ENCODE peak calls at places on chromosomes 11 and 22, in eight cellular contexts. L, F, S, R, H, C, Y and E are unnamed samples. For H3K4me1, the result is how much of the 10 kb centered on the place peaks cover.

GRCh38 chr11:3181722-3182461 is 16.8 kb upstream of the OSBPL5 start:
- DNase-seq in S (no peak), C (no peak), H (no peak), L (no peak), R (no peak), Y (no peak), F (no peak), E (no peak)

GRCh38 chr22:40107244-40107643 is 70.5 kb upstream of the TNRC6B start:
- DNase-seq in Y (no peak), F (no peak), L (no peak), R (no peak), H (no peak), S (no peak), C (no peak), E (no peak)

GRCh38 chr22:29520851-29521250 is 32.7 kb downstream of the THOC5 start:
- DNase-seq in C (no peak), L (no peak), Y (peak), S (no peak), F (no peak), H (no peak), R (no peak), E (no peak)

GRCh38 chr11:108524422-108524821 is 26.2 kb upstream of the POGLUT3 start:
- DNase-seq in L (no peak), F (no peak), S (peak), H (no peak), Y (no peak), C (no peak), R (no peak), E (no peak)

GRCh38 chr11:113977701-113978100 is 2.8 kb downstream of the HTR3A start:
- DNase-seq in C (no peak), S (no peak), R (no peak), L (no peak), F (no peak), H (no peak), Y (no peak), E (no peak)

GRCh38 chr22:26597026-26597425 is 7.1 kb upstream of the TPST2 start:
- DNase-seq in H (no peak), L (no peak), F (no peak), S (no peak), R (no peak), C (no peak), Y (no peak), E (no peak)

GRCh38 chr11:12534549-12534948 is 139.7 kb upstream of the TEAD1 start:
- DNase-seq in S (peak), Y (no peak), C (no peak), F (no peak), H (no peak), R (no peak), L (no peak), E (no peak)

GRCh38 chr11:117087446-117087845 is 10.8 kb downstream of the SIK3 start:
- DNase-seq in R (no peak), Y (no peak), F (no peak), C (no peak), L (no peak), S (no peak), H (no peak), E (no peak)

GRCh38 chr11:65043881-65044501 is 3.0 kb downstream of the SAC3D1 start:
- DNase-seq in H (no peak), L (no peak), F (peak), Y (peak), C (no peak), S (no peak), R (no peak), E (peak)

GRCh38 chr11:131136476-131136875 is 220.2 kb upstream of the SNX19 start:
- DNase-seq in C (no peak), F (no peak), Y (no peak), H (no peak), S (no peak), R (no peak), L (no peak), E (no peak)

GRCh38 chr22:43002198-43002577 is 12.8 kb downstream of the PACSIN2 start:
- DNase-seq in L (no peak), C (no peak), H (peak), S (no peak), Y (no peak), R (no peak), F (no peak), E (no peak)

GRCh38 chr11:47361419-47361818 is 8.9 kb upstream of the MYBPC3 start:
- DNase-seq in R (no peak), Y (no peak), H (no peak), L (no peak), F (no peak), S (no peak), C (no peak), E (no peak)

GRCh38 chr11:23674866-23675265 is 814.6 kb upstream of the CCDC179 start:
- DNase-seq in H (no peak), R (no peak), L (no peak), C (no peak), Y (no peak), F (no peak), S (no peak), E (no peak)

GRCh38 chr11:32266611-32267010 is 168.7 kb downstream of the WT1 start:
- DNase-seq in S (no peak), R (no peak), F (no peak), C (no peak), H (no peak), L (no peak), Y (no peak), E (no peak)

GRCh38 chr11:75431533-75432525 is 1.2 kb downstream of the KLHL35 start:
- DNase-seq in L (no peak), Y (no peak), C (peak), F (no peak), S (no peak), R (peak), H (peak), E (no peak)

GRCh38 chr11:10058356-10058755 is 235.7 kb downstream of the SBF2 start:
- DNase-seq in S (no peak), Y (no peak), L (no peak), R (no peak), F (no peak), H (no peak), C (no peak), E (no peak)

GRCh38 chr11:108115495-108116140 is 5.7 kb upstream of the ACAT1 start:
- DNase-seq in S (peak), Y (peak), C (peak), H (peak), R (peak), F (peak), L (no peak), E (peak)

GRCh38 chr22:41263704-41264103 is 22.3 kb downstream of the RANGAP1 start:
- DNase-seq in H (no peak), Y (no peak), F (no peak), R (no peak), L (no peak), S (no peak), C (no peak), E (no peak)

GRCh38 chr11:45056529-45056928 is 89.9 kb upstream of the PRDM11 start:
- DNase-seq in R (no peak), H (peak), C (no peak), L (no peak), F (no peak), S (no peak), Y (no peak), E (no peak)

GRCh38 chr11:111376453-111376871 is 2.6 kb downstream of the POU2AF1 start:
- DNase-seq in F (no peak), R (no peak), C (no peak), L (no peak), S (no peak), Y (no peak), H (no peak), E (no peak)

GRCh38 chr22:42313804-42314581 is 43.5 kb upstream of the TCF20 start:
- DNase-seq in C (peak), H (peak), F (peak), L (peak), R (peak), Y (peak), S (peak), E (no peak)

DNA sequence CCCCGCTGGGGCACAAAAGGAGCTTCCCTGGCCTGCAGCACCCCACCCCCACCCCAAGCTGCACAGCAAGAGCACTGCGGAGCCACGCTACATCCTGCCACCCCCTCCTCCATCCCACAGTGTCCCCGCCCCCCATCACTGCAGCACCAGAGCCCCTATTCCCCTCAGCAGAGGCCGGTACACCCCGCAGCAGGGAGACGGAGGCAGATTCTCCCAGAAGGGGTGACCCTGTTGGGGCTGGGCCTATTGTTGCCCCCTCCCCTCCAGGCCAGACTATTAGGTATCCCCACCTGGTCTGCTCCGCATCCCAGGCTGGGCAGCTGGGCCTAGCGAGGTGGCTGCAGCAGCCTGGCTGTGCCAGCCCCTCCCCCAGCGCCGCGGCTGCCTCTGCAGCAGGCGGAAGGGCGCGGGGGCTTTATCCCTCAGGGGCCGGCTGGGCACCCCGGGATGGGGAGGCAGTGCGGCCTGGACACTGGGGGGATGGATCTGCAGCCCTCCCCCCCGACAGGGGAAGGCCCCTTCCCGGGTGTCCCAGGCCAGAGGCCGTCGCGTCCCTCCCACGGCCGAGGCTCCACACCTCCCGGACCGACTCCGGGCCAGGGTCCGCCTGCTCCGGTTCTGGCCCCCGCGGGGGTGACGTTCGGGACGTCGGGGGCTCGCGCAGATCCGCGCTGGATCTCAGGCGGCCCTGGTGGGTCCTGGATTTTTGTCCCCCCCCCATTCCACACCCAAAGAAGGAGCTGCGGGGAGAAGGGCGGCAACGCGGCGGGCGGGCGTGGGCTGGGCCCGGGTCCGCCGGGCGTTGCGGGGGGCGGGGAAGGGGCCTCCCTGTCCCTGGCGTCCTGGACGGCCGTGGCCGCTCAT is 943 bp downstream of the DUSP8 start:
- DNase-seq in F (no peak), R (peak), C (peak), L (peak), H (peak), S (no peak), Y (no peak), E (no peak)
- H3K4me1 ChIP-seq in F (under half), R (under half), C (half or more), L (half or more), H (under half), S (under half), Y (under half), E (half or more)

GRCh38 chr11:27625347-27625912 is 74.8 kb downstream of the BDNF start:
- DNase-seq in H (peak), F (no peak), Y (no peak), L (no peak), C (no peak), S (no peak), R (no peak), E (no peak)

GRCh38 chr11:27623945-27624523 is 76.2 kb downstream of the BDNF start:
- DNase-seq in H (no peak), L (no peak), F (no peak), C (no peak), R (no peak), Y (no peak), S (no peak), E (no peak)

GRCh38 chr11:27627979-27628378 is 72.3 kb downstream of the BDNF start:
- DNase-seq in Y (no peak), H (no peak), C (no peak), S (no peak), L (no peak), F (no peak), R (no peak), E (no peak)

GRCh38 chr11:27626269-27626937 is 73.9 kb downstream of the BDNF start:
- DNase-seq in H (no peak), S (no peak), F (no peak), C (no peak), L (no peak), Y (no peak), R (no peak), E (no peak)

DNA sequence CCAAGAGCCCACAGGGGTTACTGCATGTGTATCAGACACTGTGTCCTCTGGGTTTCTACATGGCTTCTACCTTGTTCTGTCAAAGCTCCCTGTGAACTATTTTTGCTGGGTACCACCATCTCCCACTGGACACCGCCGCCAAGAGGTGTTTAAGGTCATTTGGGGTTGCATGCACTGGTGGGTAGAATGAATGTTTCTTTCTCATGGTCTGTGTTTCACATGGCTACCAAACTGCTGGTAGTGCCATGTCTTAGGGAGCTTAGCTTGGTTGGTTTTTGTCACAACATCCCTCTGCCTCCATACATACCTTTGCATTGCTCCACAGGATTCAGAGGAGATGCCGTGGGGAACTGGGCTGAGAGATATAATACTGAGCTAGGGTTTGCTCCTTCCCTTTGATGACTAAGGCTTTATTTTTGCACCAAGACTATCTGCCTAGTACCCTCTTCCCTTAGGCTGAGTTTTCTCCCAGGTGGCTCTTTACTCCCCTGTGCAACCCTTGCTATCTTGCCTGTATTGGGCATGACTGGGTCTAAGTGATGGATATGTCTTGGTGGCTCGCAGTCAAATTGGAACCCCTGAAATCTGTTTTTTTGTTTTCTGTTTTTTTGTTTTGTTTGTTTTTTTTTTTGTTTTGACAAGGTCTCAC is 73.2 kb downstream of the BDNF start:
- DNase-seq in L (no peak), Y (no peak), S (no peak), C (no peak), R (peak), F (no peak), H (peak), E (no peak)
- TF ChIP-seq CTCF in L (no peak), Y (no peak), S (no peak), C (no peak), R (no peak), F (no peak), H (no peak), E (no peak)

DNA sequence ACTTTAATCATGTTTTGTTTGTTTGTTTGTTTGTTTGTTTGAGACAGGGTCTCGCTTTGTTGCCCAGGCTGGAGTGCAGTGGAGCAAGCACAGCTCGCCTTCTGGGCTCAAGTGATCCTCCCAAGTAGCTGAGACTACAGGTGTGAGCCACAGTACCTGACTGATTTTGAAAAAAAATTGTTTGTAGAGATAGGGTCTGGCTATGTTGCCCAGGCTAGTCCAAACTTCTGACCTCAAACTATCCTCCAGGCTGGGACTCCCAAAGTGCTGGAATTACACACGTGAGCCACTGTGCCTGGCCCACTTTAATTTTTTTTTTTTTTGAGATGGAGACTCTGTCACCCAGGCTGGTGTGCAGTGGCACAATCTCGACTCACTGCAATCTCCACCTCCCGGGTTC is 74.8 kb upstream of the CLDN5 start:
- DNase-seq in S (no peak), R (no peak), H (no peak), F (no peak), Y (no peak), L (no peak), C (no peak), E (no peak)
- H3K27ac ChIP-seq in S (no peak), R (no peak), H (no peak), F (no peak), Y (no peak), L (no peak), C (no peak), E (no peak)

GRCh38 chr22:22948651-22949611 is 61.3 kb downstream of the IGLL5 start:
- DNase-seq in H (no peak), F (no peak), L (no peak), S (no peak), R (no peak), Y (no peak), C (no peak), E (no peak)
- H3K4me1 ChIP-seq in H (under half), F (under half), L (under half), S (under half), R (under half), Y (under half), C (under half), E (under half)

DNA sequence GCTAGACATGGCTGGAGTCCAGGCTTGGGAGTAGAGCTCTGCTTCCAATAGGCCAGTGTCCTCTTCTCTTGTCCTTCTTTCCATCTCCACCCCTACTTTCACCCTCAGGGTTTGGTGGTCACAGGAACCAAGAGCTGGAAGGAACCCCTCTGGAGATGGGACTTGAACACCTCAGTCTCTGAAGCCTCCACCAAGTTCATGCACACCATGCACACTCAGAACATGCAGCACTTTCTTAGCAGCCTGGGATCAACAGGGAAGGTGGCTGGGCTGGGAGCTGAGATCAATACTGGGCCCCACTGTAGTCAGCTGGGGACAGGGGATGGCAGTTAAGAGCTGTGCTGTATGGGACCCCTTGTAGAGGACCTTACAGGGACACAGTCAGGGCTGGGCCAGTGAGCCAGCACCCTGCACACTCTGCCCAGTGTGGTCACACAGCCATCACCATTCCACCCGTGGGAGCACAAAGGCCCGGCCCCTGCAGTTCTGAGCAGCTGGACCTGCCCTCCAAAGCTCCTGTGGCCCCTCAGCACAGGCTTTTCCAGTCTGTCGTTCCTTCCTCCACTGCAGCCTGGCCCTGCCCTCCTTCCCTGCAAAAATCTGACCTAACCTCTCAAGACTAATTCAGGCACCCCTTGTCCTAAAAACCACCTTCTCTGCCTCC is 47.7 kb downstream of the GAB4 start:
- DNase-seq in R (no peak), L (no peak), F (no peak), H (no peak), Y (no peak), C (no peak), S (no peak), E (no peak)
- TF ChIP-seq CTCF in R (no peak), L (no peak), F (no peak), H (no peak), Y (no peak), C (no peak), S (no peak), E (no peak)

GRCh38 chr11:120283124-120283523 is 42.0 kb upstream of the TLCD5 start:
- DNase-seq in R (no peak), F (no peak), H (no peak), L (no peak), C (no peak), S (no peak), Y (no peak), E (no peak)

GRCh38 chr11:120284272-120284671 is 40.8 kb upstream of the TLCD5 start:
- DNase-seq in Y (no peak), H (no peak), L (no peak), R (no peak), S (no peak), C (no peak), F (no peak), E (no peak)

GRCh38 chr11:120279490-120279889 is 39.5 kb downstream of the POU2F3 start:
- DNase-seq in H (no peak), R (no peak), S (no peak), Y (no peak), C (no peak), F (no peak), L (no peak), E (no peak)

GRCh38 chr11:120280566-120281160 is 40.7 kb downstream of the POU2F3 start:
- DNase-seq in R (no peak), L (no peak), Y (no peak), F (no peak), C (no peak), H (no peak), S (no peak), E (no peak)

GRCh38 chr11:120281161-120281795 is 41.3 kb downstream of the POU2F3 start:
- DNase-seq in C (no peak), Y (no peak), L (no peak), S (no peak), H (no peak), R (no peak), F (peak), E (no peak)
- H3K27ac ChIP-seq in C (no peak), Y (no peak), L (no peak), S (no peak), H (no peak), R (no peak), F (no peak), E (no peak)

DNA sequence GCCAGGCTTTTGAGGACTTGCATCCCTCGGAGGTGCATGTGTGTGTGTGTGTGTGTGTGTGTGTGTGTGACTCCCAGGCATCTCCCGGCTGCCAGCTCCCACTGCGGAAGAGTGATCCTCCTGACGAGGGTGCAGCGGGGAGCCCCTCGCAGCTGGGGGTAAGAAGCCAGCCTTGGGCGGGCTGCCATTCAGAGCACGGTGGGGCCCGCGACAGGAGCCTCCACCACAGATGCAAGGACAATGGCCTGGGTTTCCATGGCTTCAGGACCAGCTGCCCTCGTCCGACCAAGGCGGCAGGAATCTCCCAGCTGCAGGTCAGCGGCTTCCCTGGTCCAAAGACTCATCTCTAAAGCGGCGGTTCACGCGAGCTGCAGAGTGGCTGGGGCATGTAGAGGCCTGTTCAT is 908.5 kb downstream of the BRD1 start:
- DNase-seq in H (no peak), F (no peak), L (no peak), S (no peak), Y (no peak), C (no peak), R (peak), E (peak)
- H3K4me1 ChIP-seq in H (under half), F (under half), L (under half), S (under half), Y (under half), C (under half), R (under half), E (under half)